ENCODE peak calls at places on chromosomes 12 and 14, in five cellular contexts. I is GDM1; L is stimulated activated CD8-positive, alpha-beta memory T cell treated with anti-CD3 and anti-CD28 coated beads, Interleukin-7, amount 100 ng/mL, for 1 hour; O is M059J; E is activated T-helper 1 cell treated with anti-CD3 and anti-CD28 coated beads, Interleukin-12 subunit alpha, Interleukin-12 subunit beta, Interleukin-2, Interleukin-4 antibody, amounts not matched to agents 30 ng/mL and 10 ng/mL and 1 ng/mL, durations not matched to agents 14 hours and 24 hours and 36 hours. T is an unnamed sample.

GRCh38 chr14:38255408-38255672 is 553 bp downstream of the CLEC14A start:
- DNase-seq in I (no peak), L (no peak), O (no peak), E (no peak), T (no peak)

GRCh38 chr14:25048170-25049126 is 1.5 kb downstream of the STXBP6 start:
- DNase-seq in I (no peak), L (no peak), O (peak), E (no peak), T (no peak)

GRCh38 chr12:39272934-39273770 is 169.8 kb downstream of the KIF21A start:
- DNase-seq in I (no peak), L (no peak), O (peak), E (no peak), T (no peak)

GRCh38 chr12:110577717-110578521 is 5.2 kb downstream of the PPTC7 start:
- DNase-seq in I (no peak), L (no peak), O (peak), E (peak), T (no peak)

GRCh38 chr14:60651936-60652673 is 2.8 kb upstream of the SIX1 start:
- DNase-seq in I (no peak), L (no peak), O (no peak), E (no peak), T (no peak)

GRCh38 chr12:108955225-108955835 is 65.5 kb downstream of the SVOP start:
- DNase-seq in I (no peak), L (no peak), O (peak), E (no peak), T (no peak)

GRCh38 chr14:32472512-32473472 is 143.7 kb downstream of the AKAP6 start:
- DNase-seq in I (no peak), L (no peak), O (peak), E (no peak), T (no peak)

GRCh38 chr12:52992699-52993557 is 13.3 kb upstream of the EIF4B start:
- DNase-seq in I (no peak), L (no peak), O (peak), E (no peak), T (no peak)

GRCh38 chr12:3600039-3600720 is 109.2 kb downstream of the PRMT8 start:
- DNase-seq in I (no peak), L (no peak), O (no peak), E (no peak), T (no peak)

GRCh38 chr14:98136420-98136819 is 1135.6 kb downstream of the BCL11B start:
- DNase-seq in I (no peak), L (no peak), O (no peak), E (no peak), T (no peak)

GRCh38 chr12:57844725-57845477 is 1.6 kb downstream of the CTDSP2 start:
- DNase-seq in I (no peak), L (no peak), O (peak), E (no peak), T (no peak)

GRCh38 chr14:97824218-97824617 is 1027.0 kb downstream of the VRK1 start:
- DNase-seq in I (no peak), L (no peak), O (no peak), E (no peak), T (no peak)

GRCh38 chr14:37232907-37233481 is 35.3 kb downstream of the MIPOL1 start:
- DNase-seq in I (no peak), L (no peak), O (peak), E (no peak), T (no peak)

GRCh38 chr12:46208370-46208769 is 60.5 kb downstream of the SLC38A1 start:
- DNase-seq in I (no peak), L (no peak), O (no peak), E (no peak), T (no peak)

GRCh38 chr12:65585648-65586420 is 238.4 kb upstream of the HMGA2 start:
- DNase-seq in I (no peak), L (no peak), O (no peak), E (no peak), T (no peak)

GRCh38 chr14:23465261-23465660 is 4.2 kb upstream of the NGDN start:
- DNase-seq in I (no peak), L (no peak), O (no peak), E (no peak), T (no peak)

GRCh38 chr12:29534935-29535334 is 37.4 kb upstream of the OVCH1 start:
- DNase-seq in I (no peak), L (no peak), O (no peak), E (no peak), T (no peak)

GRCh38 chr14:23183076-23183475 is 384 bp downstream of the SLC7A8 start:
- DNase-seq in I (no peak), L (no peak), O (no peak), E (no peak), T (no peak)

GRCh38 chr14:105529506-105530445 is 3.4 kb downstream of the TMEM121 start:
- DNase-seq in I (no peak), L (no peak), O (no peak), E (no peak), T (no peak)

GRCh38 chr12:120012067-120012621 is 23.1 kb downstream of the BICDL1 start:
- DNase-seq in I (no peak), L (peak), O (peak), E (peak), T (no peak)

GRCh38 chr12:123873795-123874194 is 98.8 kb downstream of the CCDC92 start:
- DNase-seq in I (no peak), L (no peak), O (no peak), E (no peak), T (no peak)

GRCh38 chr12:65565601-65566560 is 258.4 kb upstream of the HMGA2 start:
- DNase-seq in I (no peak), L (no peak), O (peak), E (no peak), T (no peak)

GRCh38 chr12:27541031-27541719 is 17.2 kb downstream of the PPFIBP1 start:
- DNase-seq in I (no peak), L (no peak), O (no peak), E (no peak), T (no peak)

GRCh38 chr14:52266782-52267181 is 716 bp upstream of the PTGDR start:
- DNase-seq in I (no peak), L (no peak), O (peak), E (no peak), T (no peak)

T was measured in cortex of kidney.